ENCODE peak calls at places on chromosomes 2 and 18, in seven cellular contexts. One of them, this sample, is unnamed.

GRCh38 chr2:108222261-108222660 is 17.5 kb upstream of the SULT1C3 start:
- DNase-seq in erythroblast: no peak
- DNase-seq in Karpas-422: no peak
- DNase-seq in RWPE1: no peak
- DNase-seq in OCI-LY7: no peak
- DNase-seq in progenitor cell of endocrine pancreas: no peak
- DNase-seq in HS-27A: no peak
- DNase-seq in this sample: no peak

GRCh38 chr2:54673501-54673998 is 49.9 kb upstream of the EML6 start:
- DNase-seq in OCI-LY7: no peak
- DNase-seq in progenitor cell of endocrine pancreas: no peak
- DNase-seq in Karpas-422: peak
- DNase-seq in HS-27A: no peak
- DNase-seq in erythroblast: no peak
- DNase-seq in RWPE1: peak
- DNase-seq in this sample: no peak

GRCh38 chr2:66521459-66521858 is 86.5 kb downstream of the MEIS1 start:
- DNase-seq in OCI-LY7: no peak
- DNase-seq in progenitor cell of endocrine pancreas: no peak
- DNase-seq in RWPE1: no peak
- DNase-seq in Karpas-422: no peak
- DNase-seq in HS-27A: no peak
- DNase-seq in erythroblast: no peak
- DNase-seq in this sample: no peak

GRCh38 chr2:88452151-88452851 is at the start of gene FOXI3:
- DNase-seq in RWPE1: no peak
- DNase-seq in erythroblast: no peak
- DNase-seq in Karpas-422: no peak
- DNase-seq in OCI-LY7: no peak
- DNase-seq in progenitor cell of endocrine pancreas: peak
- DNase-seq in HS-27A: no peak
- DNase-seq in this sample: no peak

GRCh38 chr2:20674974-20675679 is 8.2 kb downstream of the GDF7 start:
- DNase-seq in Karpas-422: no peak
- DNase-seq in HS-27A: peak
- DNase-seq in progenitor cell of endocrine pancreas: no peak
- DNase-seq in erythroblast: no peak
- DNase-seq in OCI-LY7: no peak
- DNase-seq in RWPE1: peak
- DNase-seq in this sample: no peak

GRCh38 chr2:147096671-147097070 is 748.2 kb upstream of the ACVR2A start:
- DNase-seq in progenitor cell of endocrine pancreas: no peak
- DNase-seq in RWPE1: no peak
- DNase-seq in HS-27A: no peak
- DNase-seq in erythroblast: no peak
- DNase-seq in Karpas-422: no peak
- DNase-seq in OCI-LY7: no peak
- DNase-seq in this sample: no peak

GRCh38 chr18:7844017-7844416 is 276.9 kb downstream of the PTPRM start:
- DNase-seq in Karpas-422: no peak
- DNase-seq in RWPE1: no peak
- DNase-seq in HS-27A: no peak
- DNase-seq in progenitor cell of endocrine pancreas: no peak
- DNase-seq in erythroblast: no peak
- DNase-seq in OCI-LY7: no peak
- DNase-seq in this sample: no peak

GRCh38 chr2:101710036-101710689 is 12.7 kb downstream of the MAP4K4 start:
- DNase-seq in progenitor cell of endocrine pancreas: no peak
- DNase-seq in RWPE1: no peak
- DNase-seq in Karpas-422: no peak
- DNase-seq in HS-27A: no peak
- DNase-seq in OCI-LY7: no peak
- DNase-seq in erythroblast: no peak
- DNase-seq in this sample: no peak

GRCh38 chr18:50194623-50195532 is at the start of gene MYO5B:
- DNase-seq in RWPE1: peak
- DNase-seq in HS-27A: no peak
- DNase-seq in progenitor cell of endocrine pancreas: peak
- DNase-seq in Karpas-422: peak
- DNase-seq in erythroblast: peak
- DNase-seq in OCI-LY7: peak
- DNase-seq in this sample: no peak

GRCh38 chr2:15159751-15160177 is 401.4 kb downstream of the NBAS start:
- DNase-seq in erythroblast: peak
- DNase-seq in HS-27A: no peak
- DNase-seq in Karpas-422: peak
- DNase-seq in progenitor cell of endocrine pancreas: no peak
- DNase-seq in OCI-LY7: peak
- DNase-seq in RWPE1: no peak
- DNase-seq in this sample: no peak

GRCh38 chr2:212548459-212548815 is 9.8 kb upstream of the ERBB4 start:
- DNase-seq in progenitor cell of endocrine pancreas: no peak
- DNase-seq in RWPE1: no peak
- DNase-seq in OCI-LY7: no peak
- DNase-seq in Karpas-422: no peak
- DNase-seq in HS-27A: no peak
- DNase-seq in erythroblast: no peak
- DNase-seq in this sample: no peak

GRCh38 chr2:192437653-192438052 is 242.9 kb upstream of the TMEFF2 start:
- DNase-seq in Karpas-422: no peak
- DNase-seq in erythroblast: no peak
- DNase-seq in HS-27A: no peak
- DNase-seq in RWPE1: no peak
- DNase-seq in OCI-LY7: no peak
- DNase-seq in progenitor cell of endocrine pancreas: no peak
- DNase-seq in this sample: no peak

GRCh38 chr2:86232373-86232784 is 33.1 kb downstream of the MRPL35 start:
- DNase-seq in RWPE1: no peak
- DNase-seq in erythroblast: no peak
- DNase-seq in Karpas-422: no peak
- DNase-seq in progenitor cell of endocrine pancreas: no peak
- DNase-seq in HS-27A: no peak
- DNase-seq in OCI-LY7: no peak
- DNase-seq in this sample: no peak

This sample was measured in effector memory CD4-positive, alpha-beta T cell.